ENCODE peak calls at places on chromosomes 3 and 15, in six cellular contexts. U, W, H, P, J and Q are unnamed samples. For H3K9me3 and H3K4me1, the result is how much of the 10 kb centered on the place peaks cover.

GRCh38 chr3:17686613-17687012 is 55.8 kb downstream of the TBC1D5 start:
- DNase-seq in U (no peak), W (no peak), H (no peak), P (no peak), J (peak), Q (no peak)

GRCh38 chr3:184354121-184354728 is 7.2 kb downstream of the CLCN2 start:
- DNase-seq in U (peak), W (peak), H (no peak), P (peak), J (no peak), Q (no peak)

GRCh38 chr3:23811919-23812318 is 6.2 kb downstream of the UBE2E1 start:
- DNase-seq in U (no peak), W (no peak), H (no peak), P (no peak), J (no peak), Q (no peak)

GRCh38 chr15:41928637-41929620 is 35.1 kb upstream of the SPTBN5 start:
- DNase-seq in U (peak), W (peak), H (no peak), P (no peak), J (no peak), Q (no peak)

GRCh38 chr3:112124901-112125607 is 8.0 kb downstream of the GCSAM start:
- DNase-seq in U (no peak), W (no peak), H (no peak), P (no peak), J (no peak), Q (no peak)

GRCh38 chr3:52827866-52828376 is 2.6 kb downstream of the ITIH4 start:
- DNase-seq in U (no peak), W (no peak), H (no peak), P (no peak), J (no peak), Q (no peak)

GRCh38 chr3:169256791-169257522 is 406.6 kb downstream of the MECOM start:
- DNase-seq in U (no peak), W (no peak), H (no peak), P (no peak), J (no peak), Q (no peak)

GRCh38 chr3:27573780-27574437 is 89.7 kb upstream of the SLC4A7 start:
- DNase-seq in U (no peak), W (no peak), H (no peak), P (no peak), J (no peak), Q (no peak)

GRCh38 chr3:90011136-90011535 is 903.7 kb downstream of the EPHA3 start:
- DNase-seq in U (no peak), W (no peak), H (no peak), P (no peak), J (no peak), Q (no peak)

GRCh38 chr15:68348601-68349000 is 71.1 kb downstream of the FEM1B start:
- DNase-seq in U (no peak), W (no peak), H (no peak), P (no peak), J (no peak), Q (no peak)

GRCh38 chr3:10937141-10937825 is 55.3 kb upstream of the SLC6A1 start:
- DNase-seq in U (no peak), W (no peak), H (no peak), P (no peak), J (no peak), Q (no peak)

GRCh38 chr3:145017959-145018358 is 1046.3 kb downstream of the DIPK2A start:
- DNase-seq in U (no peak), W (no peak), H (no peak), P (no peak), J (no peak), Q (no peak)

GRCh38 chr15:56234804-56235203 is 8.9 kb downstream of the RFX7 start:
- DNase-seq in U (no peak), W (no peak), H (no peak), P (no peak), J (no peak), Q (no peak)
- H3K9me3 ChIP-seq in U (under half), W (under half), H (under half), P (under half), J (under half), Q (under half)

DNA sequence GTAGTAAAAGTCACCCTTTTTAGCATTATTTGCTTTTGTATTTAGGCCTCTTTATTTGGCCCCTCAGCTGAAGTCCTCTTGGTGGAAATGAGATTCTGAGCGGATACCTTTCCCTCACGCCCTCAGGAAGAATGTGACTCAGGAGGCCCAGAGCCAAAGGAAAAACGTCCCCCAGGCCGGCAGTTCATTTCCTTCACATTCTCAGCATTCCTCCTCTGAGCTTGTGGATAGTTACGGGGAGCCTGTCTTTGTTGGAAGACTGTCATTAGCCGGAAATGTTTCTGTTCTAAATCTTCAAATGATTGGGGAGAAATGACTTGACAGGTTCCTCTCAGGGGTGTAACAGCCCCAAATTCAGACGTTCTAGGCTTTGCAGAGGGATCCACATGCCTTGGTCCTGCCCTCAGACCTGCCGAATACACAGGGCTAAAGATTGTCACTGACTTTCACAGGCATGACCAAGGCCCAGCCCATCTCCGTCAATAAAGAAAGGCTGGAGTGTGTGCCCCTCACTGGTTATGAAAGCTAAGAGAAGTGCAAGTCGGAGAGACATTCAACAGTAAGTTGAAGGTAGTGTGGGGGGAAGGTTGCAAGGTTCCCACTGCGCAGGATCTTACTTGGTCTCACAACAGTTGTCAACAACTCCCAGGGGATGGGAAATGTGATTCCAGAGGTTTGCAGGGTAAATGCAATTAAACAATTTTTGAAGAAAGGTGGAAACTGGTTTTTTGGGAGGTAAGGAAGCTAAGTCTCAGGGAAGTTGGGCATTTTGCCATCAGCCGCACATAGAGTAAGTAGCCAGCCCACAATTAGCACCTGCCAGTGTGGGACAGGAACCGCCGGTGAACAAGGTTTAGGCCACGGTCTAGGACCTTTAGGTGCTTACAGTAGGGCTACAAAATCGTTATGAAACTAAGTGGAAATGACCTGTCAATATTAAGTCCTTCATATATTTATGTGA is 39.7 kb upstream of the MYZAP start:
- DNase-seq in U (no peak), W (no peak), H (no peak), P (no peak), J (peak), Q (peak)
- H3K4me1 ChIP-seq in U (under half), W (under half), H (half or more), P (under half), J (under half), Q (under half)

GRCh38 chr3:129913618-129914017 is 20.1 kb upstream of the TMCC1 start:
- DNase-seq in U (no peak), W (no peak), H (no peak), P (no peak), J (no peak), Q (no peak)

GRCh38 chr3:129908417-129908816 is 14.9 kb upstream of the TMCC1 start:
- DNase-seq in U (no peak), W (no peak), H (no peak), P (no peak), J (no peak), Q (no peak)

GRCh38 chr3:129911261-129911861 is 17.9 kb upstream of the TMCC1 start:
- DNase-seq in U (no peak), W (peak), H (no peak), P (no peak), J (no peak), Q (no peak)
- H3K9me3 ChIP-seq in U (under half), W (under half), H (under half), P (under half), J (under half), Q (under half)

GRCh38 chr3:56926513-56927282 is 124.9 kb upstream of the ARHGEF3 start:
- DNase-seq in U (no peak), W (no peak), H (no peak), P (no peak), J (no peak), Q (no peak)

GRCh38 chr3:56929809-56930615 is 128.3 kb upstream of the ARHGEF3 start:
- DNase-seq in U (no peak), W (no peak), H (no peak), P (no peak), J (no peak), Q (no peak)

GRCh38 chr3:56931816-56932215 is 128.6 kb upstream of the SPATA12 start:
- DNase-seq in U (no peak), W (no peak), H (no peak), P (no peak), J (no peak), Q (no peak)

GRCh38 chr3:56930706-56931105 is 129.0 kb upstream of the ARHGEF3 start:
- DNase-seq in U (no peak), W (no peak), H (no peak), P (no peak), J (no peak), Q (no peak)

DNA sequence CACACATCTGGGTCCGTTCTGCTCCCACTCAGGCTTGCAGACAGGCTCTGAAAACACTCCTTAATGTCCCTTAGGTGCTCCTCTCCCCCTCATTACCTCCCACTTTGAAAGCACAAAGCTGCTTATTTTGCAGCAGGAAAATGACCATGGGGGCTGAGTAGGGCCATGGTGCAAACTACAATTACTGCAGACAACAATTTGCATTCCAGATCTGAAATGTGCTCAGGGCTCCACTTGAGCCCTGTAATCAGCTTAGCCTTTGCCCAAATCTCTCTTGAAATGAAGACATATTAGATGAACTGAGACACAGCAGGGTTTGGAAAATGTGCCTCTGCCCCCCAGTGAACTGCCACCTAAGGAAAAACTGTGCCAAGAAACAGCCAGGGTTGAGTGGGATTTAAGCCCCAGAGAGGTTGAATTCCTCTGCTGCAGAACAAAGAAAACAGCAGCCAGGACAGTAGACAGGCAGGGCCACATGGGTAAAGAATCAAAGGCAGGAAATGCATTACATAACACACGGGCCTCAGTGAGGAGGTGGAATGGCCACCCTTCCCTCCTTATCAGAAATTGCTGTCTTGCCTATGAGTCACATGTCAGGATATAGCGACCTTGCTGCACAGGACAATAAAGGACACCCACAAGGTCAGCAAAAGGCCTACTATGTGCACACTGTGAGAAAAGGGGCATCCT is 126.8 kb upstream of the ARHGEF3 start:
- DNase-seq in U (no peak), W (no peak), H (no peak), P (no peak), J (no peak), Q (no peak)
- H3K4me1 ChIP-seq in U (under half), W (under half), H (under half), P (half or more), J (under half), Q (under half)

GRCh38 chr15:20271647-20272046 is 270.0 kb downstream of the GOLGA6L6 start:
- DNase-seq in U (no peak), W (no peak), H (no peak), P (no peak), J (no peak), Q (no peak)

DNA sequence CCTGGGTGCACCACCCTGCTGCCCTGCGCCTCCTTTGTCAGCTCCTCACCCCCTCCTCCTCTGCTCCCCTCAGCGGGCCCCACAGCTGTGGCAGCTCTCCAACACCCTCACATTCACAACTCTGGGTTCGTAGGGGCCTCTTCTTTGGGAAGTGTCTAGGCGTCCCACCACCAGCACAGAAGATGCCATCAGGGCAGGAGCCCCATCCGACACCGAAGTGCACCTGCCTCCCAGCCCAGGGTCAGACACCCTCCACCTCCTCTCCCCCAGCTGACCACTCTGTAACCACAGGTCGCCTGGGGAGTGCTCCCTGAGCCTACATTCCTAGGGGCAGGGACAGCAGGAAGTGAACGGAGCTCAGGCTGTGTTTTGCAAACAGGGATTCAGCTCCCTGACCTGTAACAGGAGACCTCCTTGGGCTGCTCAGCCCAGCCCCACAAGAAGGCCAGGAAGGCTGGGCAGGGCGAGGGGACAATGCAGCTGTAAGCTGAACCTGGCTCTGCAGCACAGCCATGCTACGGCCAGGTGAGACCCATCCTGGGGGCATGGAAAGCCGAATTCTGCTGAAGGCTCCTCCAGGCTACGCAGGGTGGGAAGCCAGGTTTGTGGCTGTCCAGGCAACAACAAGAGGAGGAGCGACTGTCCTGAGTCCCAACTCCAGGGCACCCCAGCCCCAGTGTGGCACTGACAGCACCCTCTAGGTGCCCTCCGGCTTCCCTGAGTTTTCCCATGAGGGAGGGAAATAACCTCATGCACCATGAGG is 269.0 kb downstream of the GOLGA6L6 start:
- DNase-seq in U (no peak), W (no peak), H (no peak), P (no peak), J (no peak), Q (no peak)
- H3K9me3 ChIP-seq in U (under half), W (half or more), H (under half), P (under half), J (under half), Q (half or more)